ENCODE peak calls at places on chromosomes 7 and 10, in seven cellular contexts. V is A549; W is activated effector memory CD4-positive, alpha-beta T cell treated with anti-CD3 and anti-CD28 coated beads, Interleukin-2, amount 50 U/mL, for 16 hours; A is right cardiac atrium; U is T-helper 1 cell; C is H4; X is amniotic epithelial cell. Z is an unnamed sample.

GRCh38 chr7:15035814-15036213 is 133.3 kb upstream of the DGKB start:
- DNase-seq in V (no peak), W (no peak), A (no peak), U (no peak), C (no peak), X (no peak), Z (no peak)

GRCh38 chr10:33335800-33336605 is 1.5 kb upstream of the NRP1 start:
- DNase-seq in V (peak), W (peak), A (peak), U (no peak), C (peak), X (peak), Z (peak)

GRCh38 chr7:1664711-1665591 is 5.1 kb upstream of the ELFN1 start:
- DNase-seq in V (peak), W (peak), A (peak), U (peak), C (no peak), X (peak), Z (peak)

GRCh38 chr7:74466196-74466813 is 12.6 kb downstream of the GTF2IRD1 start:
- DNase-seq in V (no peak), W (no peak), A (no peak), U (no peak), C (no peak), X (no peak), Z (no peak)

GRCh38 chr7:158740013-158740656 is 35.5 kb upstream of the NCAPG2 start:
- DNase-seq in V (no peak), W (no peak), A (peak), U (no peak), C (peak), X (peak), Z (no peak)

GRCh38 chr7:94452257-94452656 is 57.4 kb upstream of the CASD1 start:
- DNase-seq in V (no peak), W (no peak), A (no peak), U (no peak), C (no peak), X (no peak), Z (no peak)

GRCh38 chr7:99031496-99031895 is 112.4 kb downstream of the SMURF1 start:
- DNase-seq in V (no peak), W (no peak), A (no peak), U (no peak), C (no peak), X (no peak), Z (peak)

GRCh38 chr10:70254795-70255328 is 21.6 kb upstream of the PPA1 start:
- DNase-seq in V (no peak), W (no peak), A (peak), U (no peak), C (no peak), X (no peak), Z (no peak)

GRCh38 chr10:90885176-90885575 is 13.4 kb downstream of the RPP30 start:
- DNase-seq in V (no peak), W (no peak), A (no peak), U (no peak), C (peak), X (peak), Z (no peak)

GRCh38 chr7:95527033-95527775 is 41.5 kb downstream of the ASB4 start:
- DNase-seq in V (peak), W (no peak), A (peak), U (peak), C (peak), X (peak), Z (no peak)

GRCh38 chr7:142405122-142405765 is 147.4 kb upstream of the PRSS58 start:
- DNase-seq in V (no peak), W (no peak), A (no peak), U (no peak), C (no peak), X (no peak), Z (no peak)

GRCh38 chr10:30433286-30433778 is 652 bp upstream of the MAP3K8 start:
- DNase-seq in V (peak), W (peak), A (peak), U (peak), C (no peak), X (peak), Z (peak)

Z was measured in mesenteric fat pad.